ENCODE peak calls at places on chromosomes 2 and 18, in eight cellular contexts. G is aorta; B is tibial nerve; D is right atrium auricular region; T is OCI-LY7; L is effector memory CD4-positive, alpha-beta T cell; U is NT2/D1; O is naive thymus-derived CD4-positive, alpha-beta T cell. S is an unnamed sample. For H3K9me3 and H3K4me1, the result is how much of the 10 kb centered on the place peaks cover.

GRCh38 chr2:11513319-11513718 is 20.5 kb upstream of the GREB1 start:
- DNase-seq in U (no peak), B (no peak), D (no peak), G (no peak), L (no peak), O (no peak), T (no peak), S (no peak)

GRCh38 chr2:60819155-60819862 is 62.1 kb upstream of the REL start:
- DNase-seq in B (no peak), L (peak), G (no peak), U (no peak), O (peak), T (no peak), D (peak), S (peak)

GRCh38 chr2:128772671-128773070 is 454.0 kb upstream of the HS6ST1 start:
- DNase-seq in U (no peak), T (no peak), D (peak), G (peak), B (no peak), O (no peak), L (no peak), S (no peak)

GRCh38 chr2:158973511-158973956 is 5.1 kb downstream of the TANC1 start:
- DNase-seq in O (no peak), G (no peak), D (no peak), T (no peak), L (no peak), U (no peak), B (no peak), S (peak)

GRCh38 chr2:206230060-206230890 is 44.2 kb upstream of the ZDBF2 start:
- DNase-seq in T (no peak), B (no peak), U (peak), O (no peak), G (no peak), D (no peak), L (no peak), S (no peak)

GRCh38 chr2:197255550-197255949 is 55.0 kb downstream of the ANKRD44 start:
- DNase-seq in O (peak), L (peak), D (peak), T (peak), U (no peak), G (peak), B (peak), S (peak)

GRCh38 chr18:72376256-72376655 is 167.9 kb downstream of the CBLN2 start:
- DNase-seq in U (no peak), O (no peak), D (no peak), G (no peak), B (no peak), L (no peak), T (no peak), S (no peak)

GRCh38 chr2:85580206-85580605 is 2.8 kb downstream of the VAMP8 start:
- DNase-seq in D (no peak), L (no peak), T (no peak), G (no peak), B (no peak), O (no peak), U (no peak), S (no peak)

GRCh38 chr2:134379722-134380121 is 125.8 kb downstream of the MGAT5 start:
- DNase-seq in O (no peak), G (no peak), T (no peak), U (no peak), L (no peak), D (no peak), B (no peak), S (no peak)

GRCh38 chr2:196849895-196850294 is 40.7 kb upstream of the C2orf66 start:
- DNase-seq in D (no peak), T (peak), L (no peak), U (no peak), O (no peak), G (no peak), B (no peak), S (no peak)

GRCh38 chr18:21740474-21740723 is 193 bp upstream of the MIB1 start:
- DNase-seq in O (no peak), B (no peak), T (peak), L (peak), G (peak), D (peak), U (no peak), S (peak)

GRCh38 chr2:231353469-231353868 is 42.0 kb upstream of the B3GNT7 start:
- DNase-seq in G (no peak), U (no peak), T (no peak), B (no peak), O (no peak), L (no peak), D (no peak), S (no peak)

GRCh38 chr2:64551851-64552250 is 27.7 kb downstream of the AFTPH start:
- DNase-seq in L (no peak), D (no peak), U (no peak), B (no peak), O (no peak), T (no peak), G (no peak), S (no peak)

GRCh38 chr2:118061135-118061955 is 26.9 kb upstream of the INSIG2 start:
- DNase-seq in G (no peak), D (no peak), L (no peak), T (peak), U (no peak), B (peak), O (no peak), S (peak)

GRCh38 chr18:5295231-5295920 is at the start of gene ZBTB14:
- DNase-seq in U (peak), B (peak), G (peak), O (peak), T (peak), L (peak), D (no peak), S (peak)

GRCh38 chr18:64710105-64710861 is 561.4 kb upstream of the LINC00305 start:
- DNase-seq in G (no peak), U (no peak), T (no peak), D (no peak), O (no peak), L (no peak), B (no peak), S (no peak)

GRCh38 chr2:136235451-136236418 is 117.8 kb upstream of the CXCR4 start:
- DNase-seq in T (no peak), O (no peak), B (no peak), L (no peak), U (peak), D (no peak), G (no peak), S (no peak)

GRCh38 chr18:45068563-45069191 is 388.0 kb downstream of the SETBP1 start:
- DNase-seq in L (no peak), G (no peak), T (no peak), U (no peak), O (no peak), B (no peak), D (no peak), S (no peak)

GRCh38 chr2:201248288-201248844 is 12.0 kb upstream of the CASP8 start:
- DNase-seq in U (no peak), D (no peak), T (no peak), L (no peak), G (no peak), O (no peak), B (no peak), S (no peak)

GRCh38 chr2:21035282-21035973 is 8.4 kb downstream of the APOB start:
- DNase-seq in G (no peak), T (no peak), B (no peak), L (no peak), U (no peak), O (no peak), D (no peak), S (no peak)

GRCh38 chr2:159380676-159381239 is 94.3 kb upstream of the WDSUB1 start:
- DNase-seq in T (no peak), O (no peak), L (no peak), B (no peak), G (no peak), D (no peak), U (no peak), S (no peak)

GRCh38 chr18:2274613-2275012 is 296.7 kb downstream of the METTL4 start:
- DNase-seq in B (no peak), L (no peak), U (no peak), T (no peak), O (no peak), G (no peak), D (no peak), S (no peak)

GRCh38 chr2:240149943-240150784 is 9.7 kb upstream of the OTOS start:
- DNase-seq in L (no peak), D (no peak), U (peak), O (no peak), G (no peak), B (no peak), T (peak), S (no peak)

GRCh38 chr2:220466251-220466691 is 838.8 kb downstream of the SLC4A3 start:
- DNase-seq in O (no peak), D (no peak), G (no peak), U (no peak), T (no peak), L (no peak), B (no peak), S (no peak)

GRCh38 chr2:137449454-137449853 is 514.8 kb upstream of the HNMT start:
- DNase-seq in G (no peak), U (no peak), T (peak), L (no peak), D (no peak), B (no peak), O (no peak), S (no peak)

GRCh38 chr2:10781746-10782145 is 30.8 kb downstream of the PDIA6 start:
- DNase-seq in B (no peak), L (no peak), G (no peak), O (no peak), T (no peak), U (no peak), D (no peak), S (no peak)

GRCh38 chr2:68784191-68784590 is 49.6 kb downstream of the ARHGAP25 start:
- DNase-seq in L (no peak), B (no peak), O (no peak), D (no peak), T (no peak), G (no peak), U (no peak), S (no peak)

GRCh38 chr2:77778917-77779316 is 256.7 kb upstream of the LRRTM4 start:
- DNase-seq in L (no peak), U (no peak), G (no peak), T (no peak), O (no peak), D (no peak), B (no peak), S (no peak)

GRCh38 chr18:38413202-38413601 is 847.6 kb upstream of the CELF4 start:
- DNase-seq in O (no peak), B (no peak), T (no peak), L (no peak), U (no peak), D (no peak), G (no peak), S (no peak)

GRCh38 chr2:53913721-53914120 is 54.0 kb upstream of the GPR75 start:
- DNase-seq in B (no peak), D (no peak), T (peak), G (no peak), U (no peak), O (peak), L (no peak), S (no peak)

GRCh38 chr2:199457147-199458016 is at the start of gene SATB2:
- DNase-seq in D (no peak), G (peak), U (no peak), L (no peak), O (no peak), T (peak), B (no peak), S (no peak)

GRCh38 chr18:57527479-57528237 is 58.8 kb downstream of the FECH start:
- DNase-seq in D (no peak), U (no peak), O (no peak), G (no peak), B (no peak), T (no peak), L (no peak), S (peak)

GRCh38 chr18:21146016-21146415 is 34.4 kb upstream of the ROCK1 start:
- DNase-seq in L (no peak), G (no peak), U (no peak), O (no peak), B (no peak), D (no peak), T (no peak), S (no peak)

GRCh38 chr2:85273732-85274731 is 53.8 kb downstream of the TGOLN2 start:
- DNase-seq in G (no peak), D (no peak), B (no peak), O (no peak), T (no peak), L (no peak), U (no peak), S (peak)

GRCh38 chr2:207240649-207241048 is 74.9 kb upstream of the KLF7 start:
- DNase-seq in D (no peak), G (no peak), T (no peak), O (no peak), B (no peak), U (no peak), L (no peak), S (no peak)

GRCh38 chr2:74567862-74568261 is 13.3 kb downstream of the DOK1 start:
- DNase-seq in U (no peak), T (no peak), D (no peak), B (no peak), G (no peak), L (no peak), O (no peak), S (peak)

GRCh38 chr2:100246163-100247145 is 75.8 kb downstream of the LONRF2 start:
- DNase-seq in B (no peak), L (no peak), T (peak), D (no peak), G (no peak), O (peak), U (no peak), S (no peak)

GRCh38 chr18:72808688-72809087 is 59.1 kb downstream of the NETO1 start:
- DNase-seq in U (no peak), O (no peak), D (no peak), B (no peak), T (no peak), L (no peak), G (no peak), S (no peak)

GRCh38 chr2:13638181-13638580 is 921.4 kb downstream of the TRIB2 start:
- DNase-seq in L (no peak), O (no peak), D (no peak), B (no peak), U (no peak), G (no peak), T (no peak), S (no peak)
- H3K9me3 ChIP-seq in L (under half), O (under half), D (under half), B (under half), U (under half), G (under half), T (under half), S (under half)

GRCh38 chr2:47223980-47224379 is 68.9 kb upstream of the STPG4 start:
- DNase-seq in L (no peak), O (no peak), G (no peak), T (no peak), D (no peak), B (no peak), U (no peak), S (no peak)
- H3K4me1 ChIP-seq in L (under half), O (under half), G (under half), T (under half), D (under half), B (under half), U (under half), S (under half)

DNA sequence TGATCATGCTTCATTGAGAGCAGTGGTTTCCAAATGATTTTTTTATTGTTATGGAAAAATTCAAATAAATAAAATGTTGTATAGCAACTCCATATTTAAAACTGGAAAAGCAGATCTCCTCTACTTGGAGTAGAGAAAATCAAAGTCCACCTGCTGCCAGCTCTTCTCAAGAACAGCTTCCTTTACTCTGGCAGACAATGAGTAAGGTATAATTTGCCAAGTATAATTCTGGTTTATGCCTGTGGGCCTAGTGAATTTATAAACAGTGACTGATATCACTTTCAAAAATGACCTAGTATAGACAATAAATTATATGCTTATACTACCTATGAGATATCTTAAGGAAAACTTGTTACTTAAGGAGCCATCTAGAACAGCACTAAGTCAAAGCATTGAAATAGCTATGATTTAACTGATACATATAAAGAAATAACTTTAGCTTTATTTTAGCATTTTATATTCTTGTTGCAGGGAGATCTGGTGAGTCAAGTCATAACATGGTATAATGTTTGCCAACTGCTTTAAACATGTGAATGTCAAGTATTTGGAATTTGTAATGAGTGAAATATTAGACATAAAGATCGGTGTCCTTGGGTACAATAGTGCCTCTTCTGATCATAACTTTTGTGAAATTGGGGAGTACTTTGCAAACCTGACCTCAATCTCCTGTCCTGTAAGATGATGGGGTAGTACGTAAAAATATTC is 1389.1 kb upstream of the PIK3C3 start:
- DNase-seq in B (no peak), L (no peak), U (no peak), D (no peak), O (no peak), G (no peak), T (no peak), S (no peak)
- H3K9me3 ChIP-seq in B (under half), L (under half), U (under half), D (under half), O (under half), G (under half), T (under half), S (under half)

GRCh38 chr2:41867553-41867952 is 180.3 kb upstream of the PKDCC start:
- DNase-seq in U (no peak), T (no peak), D (no peak), G (no peak), B (no peak), L (no peak), O (no peak), S (no peak)

GRCh38 chr2:41869542-41870256 is 178.1 kb upstream of the PKDCC start:
- DNase-seq in G (peak), B (peak), O (peak), U (peak), T (peak), L (peak), D (peak), S (no peak)

GRCh38 chr2:41870948-41871522 is 176.8 kb upstream of the PKDCC start:
- DNase-seq in B (no peak), G (peak), U (peak), L (no peak), O (no peak), T (no peak), D (no peak), S (no peak)

GRCh38 chr2:41872646-41873045 is 175.2 kb upstream of the PKDCC start:
- DNase-seq in L (no peak), O (no peak), G (no peak), U (no peak), B (no peak), D (no peak), T (no peak), S (no peak)

DNA sequence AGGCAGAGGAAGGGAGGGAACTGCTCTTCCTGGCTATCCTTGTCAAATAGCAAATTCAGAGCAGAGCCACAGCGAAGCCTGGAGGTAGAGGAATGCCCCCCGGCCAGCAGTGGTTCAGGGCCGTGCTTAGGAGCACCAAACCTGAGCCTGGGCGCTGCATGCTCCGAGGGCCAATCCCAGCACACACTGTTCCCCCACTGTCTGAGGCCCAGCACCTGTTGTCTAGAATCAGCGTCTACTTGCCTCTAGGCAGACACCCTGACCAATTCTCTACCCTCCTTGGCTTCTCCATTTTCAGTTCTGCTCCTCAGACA is 177.6 kb upstream of the PKDCC start:
- DNase-seq in D (no peak), L (no peak), B (no peak), O (no peak), T (no peak), U (no peak), G (no peak), S (no peak)
- H3K4me1 ChIP-seq in D (under half), L (under half), B (under half), O (under half), T (under half), U (under half), G (under half), S (under half)

S was measured in upper lobe of left lung.